ENCODE peak calls at places on chromosomes 6 and 20, in four cellular contexts. B, G, W and K are unnamed samples.

GRCh38 chr6:147132889-147133288 is 71.3 kb upstream of the STXBP5 start:
- DNase-seq in B (no peak), G (no peak), W (peak; percentile 62), K (no peak)

GRCh38 chr20:51354769-51355319 is 187.7 kb downstream of the NFATC2 start:
- DNase-seq in B (no peak), G (no peak), W (no peak), K (no peak)

GRCh38 chr6:77650098-77650663 is 2.7 kb upstream of the MEI4 start:
- DNase-seq in B (peak; percentile 16), G (peak; percentile 81), W (no peak), K (no peak)

GRCh38 chr6:143684484-143684883 is 6.7 kb downstream of the PHACTR2 start:
- DNase-seq in B (no peak), G (no peak), W (no peak), K (no peak)

GRCh38 chr20:12965212-12965879 is 43.4 kb upstream of the SPTLC3 start:
- DNase-seq in B (no peak), G (no peak), W (no peak), K (no peak)

GRCh38 chr6:127775371-127775770 is 125.5 kb downstream of the THEMIS start:
- DNase-seq in B (no peak), G (no peak), W (no peak), K (no peak)

GRCh38 chr20:58890454-58891075 is 38.0 kb downstream of the GNAS start:
- DNase-seq in B (peak; percentile 83), G (peak; percentile 81), W (peak; percentile 84), K (peak; percentile 63)

GRCh38 chr6:46072866-46073265 is 56.9 kb upstream of the ENPP4 start:
- DNase-seq in B (no peak), G (no peak), W (no peak), K (no peak)

GRCh38 chr6:87654117-87654516 is 47.9 kb downstream of the AKIRIN2 start:
- DNase-seq in B (no peak), G (no peak), W (no peak), K (no peak)

GRCh38 chr6:87654880-87655454 is 47.1 kb downstream of the AKIRIN2 start:
- DNase-seq in B (no peak), G (no peak), W (no peak), K (no peak)

GRCh38 chr6:87658516-87658915 is 43.5 kb downstream of the AKIRIN2 start:
- DNase-seq in B (peak; percentile 35), G (no peak), W (peak; percentile 21), K (no peak)

GRCh38 chr6:87660226-87660886 is 41.7 kb downstream of the AKIRIN2 start:
- DNase-seq in B (no peak), G (peak; percentile 69), W (peak; percentile 73), K (peak; percentile 65)

GRCh38 chr6:87656857-87657256 is 45.2 kb downstream of the AKIRIN2 start:
- DNase-seq in B (no peak), G (no peak), W (no peak), K (no peak)
- H3K27ac ChIP-seq in B (no peak overlapping the region), G (no peak overlapping the region), W (no peak overlapping the region), K (no peak overlapping the region)

GRCh38 chr20:20452254-20452676 is 84.4 kb downstream of the INSM1 start:
- DNase-seq in B (peak; percentile 32), G (peak; percentile 36), W (peak; percentile 79), K (peak; percentile 51)
- TF ChIP-seq CTCF in B (no peak), G (no peak), W (no peak), K (no peak)

GRCh38 chr20:15188415-15188814 is 851.0 kb upstream of the FLRT3 start:
- DNase-seq in B (no peak), G (no peak), W (no peak), K (no peak)
- H3K4me1 ChIP-seq in B (no peaks in the 10 kb centered on the region), G (no peaks in the 10 kb centered on the region), W (no peaks in the 10 kb centered on the region), K (no peaks in the 10 kb centered on the region)

DNA sequence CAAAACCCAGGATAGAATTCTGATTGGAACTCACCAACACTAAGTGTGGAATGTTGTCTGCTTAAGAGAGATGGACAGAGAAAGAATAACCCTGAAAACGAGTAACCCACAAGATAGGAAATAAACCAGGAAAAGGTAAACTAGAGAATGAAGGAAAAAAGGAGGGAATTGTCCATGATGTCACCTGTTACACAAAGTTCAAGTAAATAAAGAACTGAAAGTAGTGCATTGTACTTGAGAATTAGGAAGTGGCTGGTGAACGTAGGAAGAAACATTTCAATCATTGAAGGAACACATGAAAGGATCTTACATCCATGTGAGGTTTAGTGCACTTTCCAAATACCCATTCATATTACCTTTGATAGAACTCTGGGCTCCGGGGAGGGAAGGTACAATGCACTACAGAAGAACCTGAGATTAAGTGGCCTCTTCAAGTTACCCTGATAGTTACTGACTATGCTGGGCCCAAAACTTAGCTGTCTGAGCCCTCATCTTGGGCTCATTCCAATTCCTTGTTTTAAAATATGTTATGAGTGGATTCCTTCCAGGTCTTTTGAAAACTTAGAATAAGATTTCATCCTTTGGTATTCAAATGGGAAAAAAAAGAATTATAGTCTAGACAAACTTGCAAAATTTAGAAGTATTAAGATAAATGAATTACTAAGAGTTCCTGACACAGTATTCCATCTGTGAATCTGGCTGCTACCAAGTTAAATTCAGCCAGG is 1.1 kb upstream of the STX7 start:
- DNase-seq in B (no peak), G (no peak), W (no peak), K (no peak)
- H3K27ac ChIP-seq in B (peak overlapping the region; percentile 92), G (no peak overlapping the region), W (no peak overlapping the region), K (peak overlapping the region; percentile 93)

GRCh38 chr20:19019734-19020364 is 192.6 kb upstream of the SLC24A3 start:
- DNase-seq in B (no peak), G (no peak), W (no peak), K (no peak)
- TF ChIP-seq CTCF in B (no peak), G (no peak), W (no peak), K (no peak)

GRCh38 chr6:170147056-170147787 is 143.7 kb downstream of the DLL1 start:
- DNase-seq in B (no peak), G (no peak), W (no peak), K (no peak)
- H3K4me1 ChIP-seq in B (peaks cover 35% of the 10 kb centered on the region), G (no peaks in the 10 kb centered on the region), W (no peaks in the 10 kb centered on the region), K (peaks cover 2% of the 10 kb centered on the region)

DNA sequence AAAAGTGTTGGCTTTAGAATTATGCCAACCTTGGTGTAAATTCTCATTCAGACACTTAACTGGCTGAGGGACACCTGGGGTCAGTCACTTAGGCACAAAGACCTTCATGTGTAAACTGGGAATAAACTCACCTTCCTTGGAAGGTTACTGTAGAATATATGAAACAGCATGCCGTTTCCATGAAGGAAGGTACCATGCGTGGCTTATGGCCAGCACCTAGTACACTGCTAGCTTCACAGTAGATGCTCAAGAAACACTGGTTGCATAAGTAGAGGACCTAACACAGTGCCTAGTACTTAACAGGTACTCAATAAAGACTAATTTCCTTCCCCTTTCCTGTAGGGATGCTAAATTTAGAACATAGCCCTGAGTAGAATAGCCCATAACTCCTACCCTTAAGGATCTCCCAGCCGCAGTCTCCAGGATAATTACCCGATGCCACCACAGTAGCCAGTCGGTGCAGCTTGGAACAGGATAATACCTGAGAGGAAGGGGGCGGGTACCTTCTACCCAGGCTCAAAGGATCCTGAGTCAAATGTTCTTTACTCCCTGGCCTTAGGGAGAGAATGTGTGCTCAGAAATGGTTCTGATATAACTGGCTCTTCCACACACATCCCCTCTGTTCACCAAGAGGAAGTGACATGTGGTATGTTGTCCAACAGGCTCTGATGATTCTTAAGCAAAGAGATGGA is 3.6 kb downstream of the BCL2L1 start:
- DNase-seq in B (no peak), G (no peak), W (no peak), K (no peak)
- H3K27ac ChIP-seq in B (peak overlapping the region; percentile 99), G (no peak overlapping the region), W (peak overlapping the region; percentile 99), K (peak overlapping the region; percentile 97)

GRCh38 chr20:19991826-19992225 is 25.3 kb upstream of the NAA20 start:
- DNase-seq in B (no peak), G (no peak), W (no peak), K (no peak)

GRCh38 chr20:19996970-19997369 is 20.2 kb upstream of the NAA20 start:
- DNase-seq in B (peak; percentile 45), G (no peak), W (peak; percentile 55), K (no peak)

GRCh38 chr20:19992996-19993908 is 23.9 kb upstream of the NAA20 start:
- DNase-seq in B (peak; percentile 60), G (peak; percentile 68), W (peak; percentile 78), K (peak; percentile 67)

GRCh38 chr20:19993937-19994667 is 23.1 kb upstream of the NAA20 start:
- DNase-seq in B (peak; percentile 60), G (no peak), W (peak; percentile 39), K (peak; percentile 62)

DNA sequence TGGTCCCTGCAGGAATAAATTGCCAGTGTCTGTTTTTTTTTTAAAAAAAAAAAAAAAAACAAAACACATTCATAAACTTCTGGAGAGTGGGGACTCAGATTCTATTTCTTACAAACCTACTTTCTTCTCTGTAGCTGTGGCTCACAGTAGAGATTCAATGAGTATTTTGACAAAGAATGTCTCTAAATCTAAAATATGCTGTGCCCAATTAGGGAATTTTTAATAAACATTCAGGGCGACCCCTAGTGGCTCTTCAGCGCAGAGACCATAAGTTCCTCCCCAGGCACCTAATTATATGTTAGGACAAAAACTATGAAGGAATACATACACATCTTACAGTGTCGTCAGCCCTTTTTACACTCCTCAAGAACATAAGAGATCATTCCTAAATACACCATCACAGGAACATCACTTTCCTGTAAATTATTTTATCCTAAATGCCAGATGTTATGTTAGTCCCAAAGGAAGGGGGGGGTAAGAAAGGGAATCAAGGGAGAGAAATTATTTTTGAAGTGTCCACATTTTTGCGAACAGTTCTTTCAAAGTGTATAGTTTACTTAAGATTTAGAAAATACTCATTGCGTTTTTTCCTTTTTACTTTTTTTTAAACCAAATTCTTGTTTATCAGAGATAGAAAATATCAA is 21.8 kb upstream of the NAA20 start:
- DNase-seq in B (peak; percentile 47), G (peak; percentile 46), W (peak; percentile 75), K (no peak)
- TF ChIP-seq CTCF in B (peak; percentile 61), G (peak; percentile 73), W (peak; percentile 65), K (peak; percentile 83)